ENCODE peak calls at places on chromosomes 12 and 14, in four cellular contexts. Q, N, B and R are unnamed samples.

GRCh38 chr12:131872154-131873046 is 22.0 kb upstream of the ULK1 start:
- DNase-seq in B (no peak), Q (no peak), N (peak), R (no peak)

GRCh38 chr14:91229743-91230200 is 14.7 kb downstream of the GPR68 start:
- DNase-seq in N (peak), B (no peak), Q (peak), R (no peak)

GRCh38 chr14:50874842-50875241 is 3.0 kb downstream of the ABHD12B start:
- DNase-seq in Q (no peak), B (no peak), N (no peak), R (no peak)

GRCh38 chr14:68865542-68865941 is 72.7 kb upstream of the ZFP36L1 start:
- DNase-seq in Q (no peak), N (no peak), B (no peak), R (no peak)

GRCh38 chr14:51006781-51007211 is 62.5 kb upstream of the PYGL start:
- DNase-seq in N (peak), B (no peak), Q (no peak), R (peak)

GRCh38 chr12:14322403-14322802 is 43.1 kb upstream of the ATF7IP start:
- DNase-seq in B (no peak), N (no peak), Q (no peak), R (no peak)

GRCh38 chr14:68962681-68963080 is 16.4 kb downstream of the ACTN1 start:
- DNase-seq in N (no peak), Q (no peak), B (no peak), R (no peak)

GRCh38 chr14:69610859-69611263 is 535 bp upstream of the SUSD6 start:
- DNase-seq in B (no peak), N (peak), Q (no peak), R (peak)

GRCh38 chr12:89051065-89051677 is 301.1 kb downstream of the DUSP6 start:
- DNase-seq in Q (peak), B (no peak), N (peak), R (no peak)

GRCh38 chr14:104891121-104891551 is 26.1 kb downstream of the CEP170B start:
- DNase-seq in Q (no peak), B (no peak), N (no peak), R (no peak)